ENCODE peak calls at places on chromosome 19, in eight cellular contexts. T is NCI-H524; R is iris pigment epithelial cell; O is thyroid gland; U is CD4-positive, alpha-beta memory T cell; L is NCI-H1048; A is SHP77; M is T-helper 2 cell. X is an unnamed sample.

GRCh38 chr19:46373573-46374359 is 26.9 kb downstream of the PPP5C start:
- DNase-seq in T (peak), R (peak), M (no peak), O (peak), U (no peak), A (peak), L (no peak), X (no peak)

GRCh38 chr19:482186-483041 is 13.9 kb upstream of the MADCAM1 start:
- DNase-seq in R (no peak), O (no peak), U (no peak), T (no peak), L (no peak), A (no peak), M (no peak), X (no peak)

GRCh38 chr19:13795595-13796300 is 505 bp downstream of the ZSWIM4 start:
- DNase-seq in A (no peak), M (no peak), R (peak), U (no peak), O (peak), L (no peak), T (peak), X (no peak)

GRCh38 chr19:29724741-29725140 is 9.7 kb upstream of the C19orf12 start:
- DNase-seq in R (no peak), M (no peak), T (no peak), L (no peak), O (no peak), A (no peak), U (no peak), X (no peak)

GRCh38 chr19:46609511-46610412 is 8.6 kb downstream of the CALM3 start:
- DNase-seq in T (no peak), U (peak), O (peak), L (no peak), A (no peak), R (no peak), M (no peak), X (no peak)

GRCh38 chr19:53328967-53329366 is 4.6 kb upstream of the ZNF845 start:
- DNase-seq in O (peak), R (peak), L (no peak), T (no peak), A (no peak), M (no peak), U (no peak), X (no peak)

GRCh38 chr19:8088752-8089663 is 36.4 kb downstream of the CCL25 start:
- DNase-seq in L (no peak), U (no peak), R (no peak), O (no peak), M (no peak), A (no peak), T (no peak), X (no peak)

GRCh38 chr19:14127176-14127575 is 9.2 kb downstream of the ASF1B start:
- DNase-seq in U (no peak), L (no peak), R (no peak), A (no peak), O (no peak), M (no peak), T (no peak), X (no peak)

GRCh38 chr19:13848811-13849241 is 28.1 kb upstream of the NANOS3 start:
- DNase-seq in R (no peak), U (no peak), L (no peak), M (no peak), A (no peak), T (no peak), O (no peak), X (no peak)

GRCh38 chr19:33486936-33487793 is 34.4 kb downstream of the PEPD start:
- DNase-seq in L (no peak), R (no peak), T (no peak), A (peak), U (no peak), O (no peak), M (no peak), X (no peak)

GRCh38 chr19:43395561-43395960 is 19.1 kb upstream of the TEX101 start:
- DNase-seq in A (peak), R (no peak), L (no peak), O (no peak), T (no peak), M (no peak), U (no peak), X (no peak)

GRCh38 chr19:49638360-49638759 is 1.6 kb downstream of the RRAS start:
- DNase-seq in L (no peak), R (peak), O (no peak), T (no peak), U (no peak), A (no peak), M (no peak), X (no peak)

GRCh38 chr19:52600639-52601024 is 30.5 kb downstream of the ZNF701 start:
- DNase-seq in U (peak), O (peak), M (no peak), L (no peak), A (no peak), T (no peak), R (peak), X (no peak)

GRCh38 chr19:51123381-51124186 is 1.1 kb upstream of the SIGLEC9 start:
- DNase-seq in A (no peak), T (no peak), M (no peak), R (no peak), L (no peak), U (peak), O (no peak), X (peak)

GRCh38 chr19:49767380-49767779 is 579 bp downstream of the AP2A1 start:
- DNase-seq in A (no peak), M (no peak), U (no peak), L (no peak), T (no peak), R (no peak), O (peak), X (no peak)

GRCh38 chr19:49773663-49774305 is 7.0 kb downstream of the AP2A1 start:
- DNase-seq in R (no peak), O (no peak), T (no peak), A (no peak), L (no peak), U (no peak), M (no peak), X (no peak)

GRCh38 chr19:7348587-7349230 is at the start of gene ARHGEF18:
- DNase-seq in U (peak), M (no peak), R (peak), T (no peak), O (no peak), L (no peak), A (no peak), X (peak)

GRCh38 chr19:3655402-3656072 is 28.9 kb upstream of the CACTIN start:
- DNase-seq in L (no peak), T (peak), U (peak), A (no peak), O (no peak), M (no peak), R (peak), X (no peak)

GRCh38 chr19:51195616-51196015 is 29.3 kb upstream of the CD33 start:
- DNase-seq in O (no peak), L (no peak), R (no peak), U (no peak), A (no peak), M (no peak), T (no peak), X (no peak)

GRCh38 chr19:47240996-47241918 is 10.3 kb upstream of the BBC3 start:
- DNase-seq in M (peak), L (peak), O (peak), T (no peak), U (peak), R (peak), A (peak), X (no peak)

GRCh38 chr19:11202488-11203193 is 5.3 kb upstream of the KANK2 start:
- DNase-seq in R (no peak), L (no peak), T (no peak), U (no peak), O (no peak), M (no peak), A (no peak), X (no peak)

GRCh38 chr19:343941-344624 is 513 bp downstream of the MIER2 start:
- DNase-seq in L (no peak), T (no peak), M (peak), O (no peak), U (no peak), R (peak), A (peak), X (no peak)

GRCh38 chr19:9674669-9675357 is at the start of gene ZNF562:
- DNase-seq in O (peak), R (peak), L (peak), T (peak), U (peak), A (peak), M (peak), X (peak)

GRCh38 chr19:11203194-11204075 is 6.1 kb upstream of the KANK2 start:
- DNase-seq in A (peak), L (no peak), R (peak), T (no peak), O (peak), U (no peak), M (no peak), X (no peak)

GRCh38 chr19:49363265-49364082 is at the start of gene DKKL1:
- DNase-seq in O (peak), M (peak), T (peak), U (peak), L (peak), A (no peak), R (peak), X (no peak)

X was measured in GF-D8.